ENCODE peak calls at places on chromosomes 6 and 20, in seven cellular contexts. N is heart left ventricle, J is IMR-90, Z is OCI-LY7, O is AG04450, A is astrocyte of the spinal cord, L is ascending aorta. X is an unnamed sample.

GRCh38 chr6:32153252-32153834 is 598 bp upstream of the PPT2 start:
- DNase-seq in A (no peak), O (no peak), N (no peak), L (no peak), Z (no peak), J (peak), X (no peak)

GRCh38 chr6:11236351-11236750 is 3.9 kb upstream of the NEDD9 start:
- DNase-seq in N (no peak), O (no peak), Z (no peak), A (no peak), L (no peak), J (no peak), X (peak)

GRCh38 chr6:133707456-133707855 is 181.5 kb upstream of the TCF21 start:
- DNase-seq in N (no peak), L (no peak), O (peak), A (peak), Z (no peak), J (peak), X (peak)

GRCh38 chr20:16393297-16393696 is 180.0 kb downstream of the KIF16B start:
- DNase-seq in N (no peak), O (no peak), A (no peak), Z (no peak), J (no peak), L (no peak), X (no peak)

GRCh38 chr6:40909811-40910210 is 129.2 kb downstream of the UNC5CL start:
- DNase-seq in Z (no peak), J (no peak), L (no peak), O (no peak), N (no peak), A (no peak), X (no peak)

GRCh38 chr20:11585752-11586352 is 331.8 kb upstream of the BTBD3 start:
- DNase-seq in L (no peak), N (no peak), J (peak), A (peak), O (no peak), Z (no peak), X (peak)

GRCh38 chr20:51507357-51508036 is 35.0 kb downstream of the NFATC2 start:
- DNase-seq in Z (no peak), O (no peak), N (no peak), L (no peak), A (peak), J (no peak), X (peak)

GRCh38 chr6:40536442-40536841 is 50.7 kb downstream of the LRFN2 start:
- DNase-seq in O (no peak), L (no peak), N (no peak), A (no peak), Z (no peak), J (no peak), X (no peak)

GRCh38 chr20:63235399-63235983 is at the start of gene BIRC7:
- DNase-seq in N (no peak), A (no peak), O (no peak), Z (no peak), L (no peak), J (no peak), X (no peak)

GRCh38 chr6:42522021-42522420 is 41.8 kb upstream of the UBR2 start:
- DNase-seq in N (no peak), J (peak), A (peak), L (no peak), O (no peak), Z (no peak), X (peak)

GRCh38 chr6:3260296-3260695 is 1.5 kb downstream of the PSMG4 start:
- DNase-seq in A (no peak), J (no peak), N (no peak), Z (no peak), O (no peak), L (no peak), X (no peak)

GRCh38 chr6:3258201-3258600 is 546 bp upstream of the PSMG4 start:
- DNase-seq in A (no peak), O (no peak), Z (no peak), J (no peak), L (no peak), N (no peak), X (no peak)

GRCh38 chr6:3260772-3261517 is 2.2 kb downstream of the PSMG4 start:
- DNase-seq in L (no peak), N (no peak), J (no peak), A (no peak), Z (no peak), O (no peak), X (no peak)

GRCh38 chr6:3258720-3259490 is at the start of gene PSMG4:
- DNase-seq in O (peak), L (peak), A (peak), J (peak), N (peak), Z (peak), X (peak)

GRCh38 chr6:3259491-3259958 is 778 bp downstream of the PSMG4 start:
- DNase-seq in Z (peak), A (peak), N (peak), O (no peak), L (no peak), J (peak), X (peak)
- TF ChIP-seq CTCF in Z (no peak), A (peak), N (no peak), O (no peak), L (no peak), J (no peak), X (peak)

GRCh38 chr6:141077355-141078333 is 1055.1 kb upstream of the GJE1 start:
- DNase-seq in J (no peak), O (no peak), L (no peak), N (no peak), A (no peak), Z (peak), X (no peak)
- TF ChIP-seq CTCF in J (peak), O (peak), L (no peak), N (no peak), A (peak), Z (peak), X (no peak)

DNA sequence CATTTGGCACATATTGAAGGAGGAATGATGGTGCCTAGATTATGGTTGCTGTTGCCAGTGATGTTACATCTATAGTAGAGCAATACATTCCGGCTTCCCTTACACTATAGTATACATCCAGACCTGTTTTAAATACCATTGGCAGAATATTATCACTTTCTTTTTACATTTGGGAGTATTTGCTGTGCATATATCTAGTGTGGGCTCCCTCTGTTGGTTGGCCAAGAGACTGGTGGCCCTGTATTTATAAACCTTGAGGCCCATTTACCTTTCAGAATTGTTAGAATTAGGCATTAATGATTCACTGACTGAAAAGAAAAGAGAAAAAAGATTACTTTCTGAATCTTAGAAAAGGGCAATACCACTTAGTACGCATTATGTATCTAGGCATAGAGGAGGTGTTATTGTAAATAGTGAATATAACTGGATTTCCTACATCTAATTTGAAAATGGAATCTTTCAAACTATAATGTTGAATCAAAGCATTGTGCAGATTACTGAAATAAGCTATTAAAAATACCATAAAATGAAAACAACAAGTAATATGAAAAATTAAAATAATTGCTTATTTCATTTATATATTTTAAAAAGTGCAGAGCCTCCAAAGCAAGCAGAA is 628.8 kb upstream of the MAN1A1 start:
- DNase-seq in N (no peak), Z (peak), A (peak), J (peak), L (no peak), O (no peak), X (peak)
- TF ChIP-seq CTCF in N (peak), Z (peak), A (peak), J (peak), L (no peak), O (peak), X (peak)

DNA sequence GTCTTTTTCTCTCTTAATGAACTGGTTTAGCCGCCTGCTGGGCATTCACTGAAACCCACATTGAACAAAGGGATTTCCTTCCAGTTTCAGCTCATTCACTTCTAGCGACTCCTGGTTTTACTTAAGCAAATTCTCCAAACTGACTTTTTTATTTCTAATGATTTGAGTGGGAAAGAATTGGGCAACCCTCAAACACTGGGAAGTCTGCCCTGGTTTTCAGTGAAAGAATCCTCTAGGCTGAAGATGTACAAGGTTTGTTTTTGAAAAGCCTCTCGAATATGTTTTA is 45.5 kb downstream of the PLAGL1 start:
- DNase-seq in N (no peak), O (no peak), L (no peak), A (peak), J (peak), Z (no peak), X (peak)
- TF ChIP-seq CTCF in N (peak), O (peak), L (no peak), A (peak), J (peak), Z (no peak), X (peak)

GRCh38 chr6:28720357-28721231 is 194.9 kb downstream of the GPX5 start:
- DNase-seq in A (no peak), N (no peak), J (no peak), L (no peak), O (no peak), Z (no peak), X (no peak)
- TF ChIP-seq CTCF in A (no peak), N (no peak), J (no peak), L (no peak), O (no peak), Z (no peak), X (no peak)

GRCh38 chr20:18272451-18272850 is 15.9 kb upstream of the ZNF133 start:
- DNase-seq in O (no peak), J (no peak), L (no peak), N (peak), Z (no peak), A (no peak), X (peak)
- TF ChIP-seq CTCF in O (peak), J (no peak), L (no peak), N (no peak), Z (no peak), A (no peak), X (peak)

DNA sequence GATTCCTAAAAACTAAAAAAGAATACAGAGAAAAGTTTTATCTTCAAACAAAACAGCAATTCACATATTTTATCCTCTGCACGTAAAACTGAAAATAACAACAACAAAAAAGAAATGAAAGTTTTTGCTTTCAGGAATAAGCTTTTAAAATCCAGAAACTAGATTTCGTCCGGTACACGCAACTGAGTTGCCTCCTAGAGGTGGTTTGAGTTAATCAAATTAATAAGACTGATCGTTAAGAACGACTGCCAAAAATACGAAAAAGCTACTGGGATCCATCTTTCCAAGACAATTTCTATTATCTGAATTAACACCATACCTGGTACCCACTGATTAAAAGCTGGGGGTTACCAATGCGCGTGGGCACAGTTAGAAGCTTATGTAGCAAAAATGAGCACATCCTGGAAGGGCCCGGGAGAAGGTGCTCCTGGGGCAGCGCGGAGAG is 679 bp downstream of the PDCD2 start:
- DNase-seq in N (no peak), A (peak), L (no peak), J (peak), Z (peak), O (no peak), X (peak)
- TF ChIP-seq CTCF in N (no peak), A (no peak), L (no peak), J (peak), Z (peak), O (peak), X (no peak)